ENCODE peak calls at places on chromosomes 12 and 14, in nine cellular contexts. L is CD4-positive, CD25-positive, alpha-beta regulatory T cell; W is activated CD8-positive, alpha-beta T cell treated with anti-CD3 and anti-CD28 coated beads, Interleukin-2, amount 10 ng/mL, durations not matched to agents 7 days and 5 days; N is foreskin keratinocyte; Y is naive thymus-derived CD8-positive, alpha-beta T cell; O is esophagus mucosa; S is activated naive CD4-positive, alpha-beta T cell treated with anti-CD3 and anti-CD28 coated beads, Interleukin-2, amount 50 U/mL, for 72 hours; Z is naive thymus-derived CD4-positive, alpha-beta T cell; B is CD8-positive, alpha-beta T cell. V is an unnamed sample.

GRCh38 chr14:100612879-100613455 is 25.8 kb upstream of the BEGAIN start:
- ATAC-seq in N (no peak), Y (no peak), Z (no peak), S (no peak), O (no peak), W (no peak), L (no peak), B (no peak), V (no peak)

GRCh38 chr14:63468273-63468672 is 74.9 kb downstream of the PPP2R5E start:
- ATAC-seq in N (peak), S (peak), L (no peak), B (no peak), Z (no peak), W (peak), Y (no peak), O (peak), V (peak)

GRCh38 chr12:107144990-107145389 is 51.6 kb upstream of the CRY1 start:
- ATAC-seq in O (no peak), Z (no peak), Y (no peak), W (no peak), S (no peak), N (no peak), B (no peak), L (no peak), V (no peak)

GRCh38 chr12:98591209-98591608 is 2.3 kb upstream of the SLC25A3 start:
- ATAC-seq in Y (no peak), B (no peak), N (no peak), L (no peak), Z (no peak), S (no peak), W (no peak), O (no peak), V (no peak)

GRCh38 chr12:110179291-110179690 is 55.1 kb downstream of the IFT81 start:
- ATAC-seq in B (no peak), L (no peak), S (no peak), N (peak), W (no peak), Y (no peak), Z (no peak), O (no peak), V (peak)

GRCh38 chr14:24680516-24680915 is 46.5 kb upstream of the GZMB start:
- ATAC-seq in Z (no peak), S (no peak), B (no peak), N (no peak), O (no peak), L (no peak), W (no peak), Y (no peak), V (no peak)

GRCh38 chr14:97943619-97944018 is 1146.4 kb downstream of the VRK1 start:
- ATAC-seq in Z (no peak), N (no peak), Y (no peak), L (no peak), S (peak), O (no peak), B (no peak), W (no peak), V (peak)

GRCh38 chr14:31207287-31207745 is 277 bp downstream of the HECTD1 start:
- ATAC-seq in W (peak), Z (peak), O (peak), L (peak), Y (peak), N (peak), B (peak), S (no peak), V (peak)

GRCh38 chr12:103824845-103825244 is 16.2 kb downstream of the NT5DC3 start:
- ATAC-seq in S (no peak), N (no peak), O (no peak), B (no peak), L (no peak), Y (no peak), W (no peak), Z (no peak), V (no peak)

GRCh38 chr12:6390084-6390799 is 6.3 kb downstream of the LTBR start:
- ATAC-seq in B (no peak), O (no peak), L (no peak), N (no peak), Z (no peak), Y (no peak), S (no peak), W (no peak), V (no peak)

GRCh38 chr12:15527201-15527782 is 205.0 kb downstream of the PTPRO start:
- ATAC-seq in O (no peak), Z (peak), Y (no peak), B (no peak), W (no peak), S (no peak), L (no peak), N (peak), V (no peak)

GRCh38 chr12:31620311-31620710 is 29.4 kb upstream of the DENND5B start:
- ATAC-seq in N (no peak), S (no peak), L (no peak), O (no peak), Y (no peak), W (no peak), Z (no peak), B (no peak), V (no peak)

GRCh38 chr12:116303929-116304328 is 26.4 kb upstream of the MED13L start:
- ATAC-seq in B (no peak), L (no peak), W (no peak), Y (no peak), S (no peak), N (no peak), Z (peak), O (no peak), V (no peak)

GRCh38 chr12:37720846-37721245 is 595.7 kb upstream of the ALG10B start:
- ATAC-seq in Z (no peak), B (no peak), Y (no peak), O (no peak), L (no peak), N (no peak), S (no peak), W (no peak), V (no peak)

GRCh38 chr14:68939893-68940613 is 39.0 kb downstream of the ACTN1 start:
- ATAC-seq in S (no peak), Y (peak), B (peak), W (no peak), N (peak), Z (no peak), L (no peak), O (peak), V (no peak)

GRCh38 chr12:52366738-52367485 is at the start of gene KRT85:
- ATAC-seq in W (no peak), B (no peak), O (no peak), Z (no peak), S (no peak), L (no peak), N (no peak), Y (no peak), V (no peak)

GRCh38 chr14:68172664-68173063 is 353.1 kb downstream of the RAD51B start:
- ATAC-seq in W (no peak), O (peak), N (no peak), Y (no peak), Z (no peak), L (no peak), B (no peak), S (no peak), V (no peak)

GRCh38 chr12:70646850-70647249 is 9.6 kb upstream of the PTPRB start:
- ATAC-seq in W (no peak), N (peak), Y (no peak), S (no peak), O (no peak), B (no peak), Z (no peak), L (no peak), V (no peak)

GRCh38 chr12:114407566-114408411 is 1.8 kb upstream of the TBX5 start:
- ATAC-seq in B (no peak), L (no peak), O (no peak), Z (no peak), Y (no peak), N (no peak), S (no peak), W (no peak), V (no peak)

GRCh38 chr12:44375694-44376093 is 500.4 kb downstream of the NELL2 start:
- ATAC-seq in W (no peak), B (no peak), S (no peak), L (no peak), N (no peak), O (no peak), Z (no peak), Y (no peak), V (no peak)

GRCh38 chr12:42574879-42575278 is 14.7 kb downstream of the PRICKLE1 start:
- ATAC-seq in B (no peak), Y (no peak), Z (no peak), S (no peak), W (no peak), L (no peak), N (no peak), O (no peak), V (no peak)

GRCh38 chr12:94586589-94587259 is 63.6 kb downstream of the TMCC3 start:
- ATAC-seq in Z (no peak), B (no peak), Y (no peak), W (no peak), L (no peak), S (no peak), N (no peak), O (peak), V (no peak)

GRCh38 chr14:90726656-90727055 is 89.6 kb downstream of the TTC7B start:
- ATAC-seq in O (peak), Y (no peak), N (peak), S (no peak), B (no peak), L (no peak), Z (no peak), W (no peak), V (no peak)

GRCh38 chr12:24814379-24815086 is 134.4 kb downstream of the BCAT1 start:
- ATAC-seq in Y (no peak), N (no peak), B (no peak), W (peak), S (peak), L (no peak), Z (peak), O (no peak), V (peak)

GRCh38 chr14:97401714-97402113 is 604.5 kb downstream of the VRK1 start:
- ATAC-seq in Y (no peak), N (peak), S (no peak), B (no peak), O (peak), W (no peak), L (no peak), Z (no peak), V (no peak)

GRCh38 chr12:46800160-46800559 is 25.6 kb downstream of the SLC38A4 start:
- ATAC-seq in B (no peak), Y (no peak), W (no peak), N (no peak), Z (no peak), L (no peak), O (no peak), S (no peak), V (no peak)

GRCh38 chr12:23464241-23464812 is 485.1 kb downstream of the SOX5 start:
- ATAC-seq in N (no peak), L (no peak), Z (no peak), O (no peak), W (no peak), Y (no peak), S (no peak), B (no peak), V (no peak)

GRCh38 chr14:89849931-89850330 is 104.6 kb downstream of the EFCAB11 start:
- ATAC-seq in W (no peak), N (no peak), Z (no peak), Y (no peak), S (no peak), L (no peak), B (no peak), O (no peak), V (no peak)

GRCh38 chr12:123519151-123520001 is 14.1 kb downstream of the RILPL1 start:
- ATAC-seq in L (no peak), N (peak), Z (no peak), S (peak), O (peak), Y (no peak), B (no peak), W (no peak), V (no peak)

GRCh38 chr14:37270629-37271028 is 72.9 kb downstream of the MIPOL1 start:
- ATAC-seq in W (no peak), B (no peak), L (no peak), O (no peak), Z (no peak), N (no peak), Y (no peak), S (no peak), V (no peak)

GRCh38 chr14:102544034-102544744 is 34.6 kb upstream of the ANKRD9 start:
- ATAC-seq in Z (no peak), B (peak), L (no peak), N (no peak), W (no peak), S (peak), O (peak), Y (no peak), V (no peak)

GRCh38 chr12:117277875-117278274 is 83.6 kb downstream of the NOS1 start:
- ATAC-seq in W (no peak), S (no peak), N (no peak), Z (no peak), Y (no peak), L (no peak), O (no peak), B (no peak), V (no peak)

GRCh38 chr12:115351513-115352077 is 667.6 kb upstream of the TBX3 start:
- ATAC-seq in N (no peak), Z (no peak), B (no peak), W (no peak), L (no peak), O (peak), Y (no peak), S (no peak), V (no peak)

GRCh38 chr12:49568442-49568776 is 467 bp upstream of the MCRS1 start:
- ATAC-seq in O (no peak), W (peak), Y (peak), B (no peak), N (no peak), Z (peak), S (peak), L (peak), V (peak)